ENCODE peak calls at places on chromosomes 16 and 17, in six cellular contexts. N is fibroblast of lung, J is transverse colon, A is mammary epithelial cell, S is iPS DF 6.9, Q is esophagus squamous epithelium. L is an unnamed sample.
A peak's percentile ranks its signal among the peaks of the same experiment; 100 is the strongest.

GRCh38 chr17:64920419-64921172 is 1.3 kb upstream of the LRRC37A3 start:
- DNase-seq in N (no peak), J (no peak), A (no peak), S (no peak), Q (no peak), L (no peak)

GRCh38 chr17:29292992-29293889 is 707 bp downstream of the NUFIP2 start:
- DNase-seq in N (peak; percentile 50), J (peak; percentile 67), A (peak; percentile 35), S (no peak), Q (no peak), L (peak; percentile 55)

GRCh38 chr17:41758601-41759000 is 24.2 kb upstream of the HAP1 start:
- DNase-seq in N (no peak), J (no peak), A (no peak), S (no peak), Q (no peak), L (no peak)

GRCh38 chr16:14632693-14633569 is at the start of gene BFAR:
- DNase-seq in N (peak; percentile 96), J (peak; percentile 100), A (peak; percentile 97), S (peak; percentile 95), Q (peak; percentile 94), L (peak; percentile 99)

GRCh38 chr17:74361613-74362391 is at the start of gene BTBD17:
- DNase-seq in N (peak; percentile 6), J (peak; percentile 61), A (peak; percentile 20), S (no peak), Q (no peak), L (peak; percentile 20)

GRCh38 chr16:14003119-14003570 is 68.0 kb upstream of the MRTFB start:
- DNase-seq in N (peak; percentile 48), J (peak; percentile 29), A (peak; percentile 77), S (peak; percentile 33), Q (no peak), L (no peak)

GRCh38 chr17:75602644-75603043 is 15.0 kb downstream of the MYO15B start:
- DNase-seq in N (no peak), J (no peak), A (no peak), S (no peak), Q (no peak), L (no peak)

GRCh38 chr16:86029131-86029741 is 130.3 kb downstream of the IRF8 start:
- DNase-seq in N (peak; percentile 52), J (peak; percentile 36), A (no peak), S (no peak), Q (no peak), L (no peak)

GRCh38 chr16:51382940-51383339 is 231.9 kb upstream of the SALL1 start:
- DNase-seq in N (no peak), J (no peak), A (no peak), S (no peak), Q (no peak), L (no peak)

GRCh38 chr17:4721203-4722135 is 9.8 kb upstream of the MED11 start:
- DNase-seq in N (peak; percentile 39), J (peak; percentile 78), A (no peak), S (no peak), Q (no peak), L (no peak)

GRCh38 chr16:88084881-88085280 is 133.6 kb downstream of the BANP start:
- DNase-seq in N (peak; percentile 86), J (no peak), A (no peak), S (no peak), Q (no peak), L (no peak)

GRCh38 chr17:4482338-4483011 is 16.2 kb upstream of the SPNS2 start:
- DNase-seq in N (no peak), J (peak; percentile 35), A (no peak), S (no peak), Q (no peak), L (no peak)

GRCh38 chr16:55242667-55243066 is 81.3 kb upstream of the IRX6 start:
- DNase-seq in N (no peak), J (no peak), A (no peak), S (no peak), Q (no peak), L (no peak)

GRCh38 chr17:75843577-75844529 is at the start of gene UNC13D:
- DNase-seq in N (no peak), J (peak; percentile 55), A (peak; percentile 27), S (no peak), Q (no peak), L (peak; percentile 65)

GRCh38 chr17:3843935-3844516 is 2.0 kb downstream of the NCBP3 start:
- DNase-seq in N (peak; percentile 23), J (peak; percentile 62), A (peak; percentile 38), S (no peak), Q (no peak), L (peak; percentile 38)

GRCh38 chr17:76161619-76162222 is 20.7 kb upstream of the FOXJ1 start:
- DNase-seq in N (no peak), J (no peak), A (no peak), S (no peak), Q (no peak), L (no peak)

GRCh38 chr16:50666658-50667496 is 14.2 kb downstream of the SNX20 start:
- DNase-seq in N (no peak), J (no peak), A (no peak), S (no peak), Q (no peak), L (peak; percentile 50)

GRCh38 chr16:46949216-46949892 is 24.1 kb downstream of the DNAJA2 start:
- DNase-seq in N (no peak), J (no peak), A (no peak), S (no peak), Q (no peak), L (peak; percentile 19)

GRCh38 chr17:8039611-8040168 is 831 bp downstream of the ALOX15B start:
- DNase-seq in N (no peak), J (no peak), A (no peak), S (no peak), Q (no peak), L (no peak)

GRCh38 chr17:52181842-52182241 is 23.3 kb upstream of the CA10 start:
- DNase-seq in N (no peak), J (no peak), A (no peak), S (no peak), Q (no peak), L (no peak)

GRCh38 chr17:76545918-76546555 is 6.2 kb downstream of the PRCD start:
- DNase-seq in N (no peak), J (no peak), A (no peak), S (no peak), Q (no peak), L (peak; percentile 28)

GRCh38 chr17:7258731-7259554 is 3.3 kb downstream of the CLDN7 start:
- DNase-seq in N (peak; percentile 39), J (peak; percentile 85), A (peak; percentile 80), S (no peak), Q (no peak), L (no peak)

GRCh38 chr17:50640701-50641338 is 6.1 kb downstream of the ABCC3 start:
- DNase-seq in N (peak; percentile 57), J (no peak), A (no peak), S (no peak), Q (no peak), L (no peak)

GRCh38 chr16:81885976-81886586 is 107.0 kb downstream of the PLCG2 start:
- DNase-seq in N (peak; percentile 20), J (no peak), A (no peak), S (no peak), Q (no peak), L (no peak)

GRCh38 chr17:61279476-61280145 is 120.0 kb upstream of the TBX2 start:
- DNase-seq in N (peak; percentile 51), J (no peak), A (no peak), S (no peak), Q (no peak), L (no peak)

GRCh38 chr16:77499373-77500285 is 64.8 kb upstream of the ADAMTS18 start:
- DNase-seq in N (peak; percentile 43), J (peak; percentile 8), A (peak; percentile 6), S (no peak), Q (no peak), L (no peak)

GRCh38 chr17:45296003-45296832 is 20.6 kb downstream of the MAP3K14 start:
- DNase-seq in N (no peak), J (peak; percentile 68), A (peak; percentile 69), S (no peak), Q (no peak), L (no peak)
- H3K27ac ChIP-seq in N (no peak overlapping the region), J (peak overlapping the region; percentile 86), A (no peak overlapping the region), S (no peak overlapping the region), Q (peak overlapping the region; percentile 57), L (no peak overlapping the region)

DNA sequence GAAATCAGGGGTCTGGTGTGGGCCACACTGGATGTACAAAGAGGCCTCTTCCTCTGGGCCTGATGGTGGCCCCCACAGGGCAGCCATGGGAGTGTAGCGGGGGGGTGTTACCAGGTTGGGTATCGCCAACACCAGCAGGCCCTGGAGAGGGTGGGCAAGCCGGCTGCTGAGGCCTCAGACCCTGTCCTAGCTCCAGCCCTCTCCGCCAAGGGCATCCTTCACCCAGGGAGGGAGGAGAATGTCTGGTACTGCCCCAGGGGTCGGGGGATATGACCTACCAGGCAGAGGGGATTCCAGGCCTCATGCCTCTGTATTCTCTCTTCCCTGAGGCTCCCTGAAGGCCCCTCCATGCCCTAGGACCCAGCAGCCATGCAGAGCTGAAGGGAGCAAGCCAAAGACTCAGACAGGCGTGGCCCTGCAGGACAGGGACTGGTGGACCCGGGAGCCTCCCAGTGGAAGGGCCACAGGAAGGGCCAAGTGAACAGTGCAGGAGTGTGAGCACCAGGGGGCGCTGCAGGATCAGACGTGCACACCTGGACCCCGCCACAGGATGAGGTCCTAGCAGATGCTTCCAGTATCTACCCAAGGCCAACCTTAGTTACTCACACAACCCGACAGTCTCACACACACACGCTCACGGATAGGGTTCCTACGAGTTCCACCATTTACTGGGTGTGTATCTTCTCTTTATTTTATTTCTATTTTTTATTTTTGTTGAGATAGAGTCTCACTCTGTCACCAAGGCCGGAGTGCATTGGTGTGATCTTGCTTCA is 10.9 kb upstream of the CES4A start:
- DNase-seq in N (peak; percentile 78), J (peak; percentile 94), A (peak; percentile 69), S (no peak), Q (peak; percentile 39), L (peak; percentile 83)
- H3K4me1 ChIP-seq in N (no peaks in the 10 kb centered on the region), J (peaks cover 11% of the 10 kb centered on the region), A (peaks cover 10% of the 10 kb centered on the region), S (no peaks in the 10 kb centered on the region), Q (peaks cover 5% of the 10 kb centered on the region), L (peaks cover 14% of the 10 kb centered on the region)

DNA sequence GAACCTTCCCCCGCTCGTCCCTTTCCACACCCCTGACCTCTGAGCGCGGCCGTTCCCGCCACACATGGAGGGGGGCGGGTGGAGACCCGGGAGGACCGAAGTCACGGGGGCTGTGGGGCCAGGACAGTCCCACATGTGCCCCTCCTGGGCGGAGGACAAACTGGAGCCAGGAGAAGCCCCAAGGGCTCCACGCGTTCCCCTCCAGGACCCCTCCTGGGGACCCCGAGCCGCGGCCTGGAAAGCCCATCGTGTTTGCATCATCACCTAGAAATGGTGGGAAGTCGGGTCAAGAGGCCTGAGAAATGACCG is 607 bp upstream of the ABR start:
- DNase-seq in N (no peak), J (no peak), A (no peak), S (no peak), Q (no peak), L (no peak)
- H3K27me3 ChIP-seq in N (no peaks in the 10 kb centered on the region), J (no peaks in the 10 kb centered on the region), A (peaks cover 4% of the 10 kb centered on the region), S (no peaks in the 10 kb centered on the region), Q (no peaks in the 10 kb centered on the region), L (no peaks in the 10 kb centered on the region)

GRCh38 chr16:12613131-12613991 is 190.3 kb downstream of the CPPED1 start:
- DNase-seq in N (no peak), J (peak; percentile 14), A (peak; percentile 94), S (peak; percentile 20), Q (no peak), L (no peak)

GRCh38 chr16:12612598-12613101 is 191.0 kb downstream of the CPPED1 start:
- DNase-seq in N (no peak), J (peak; percentile 12), A (peak; percentile 94), S (no peak), Q (no peak), L (no peak)

GRCh38 chr16:12611916-12612597 is 191.6 kb downstream of the CPPED1 start:
- DNase-seq in N (no peak), J (no peak), A (no peak), S (no peak), Q (no peak), L (no peak)

GRCh38 chr16:12611006-12611477 is 192.6 kb downstream of the CPPED1 start:
- DNase-seq in N (no peak), J (no peak), A (peak; percentile 78), S (no peak), Q (no peak), L (no peak)

GRCh38 chr16:12609937-12610699 is 193.6 kb downstream of the CPPED1 start:
- DNase-seq in N (no peak), J (no peak), A (peak; percentile 75), S (no peak), Q (no peak), L (no peak)
- H3K27ac ChIP-seq in N (no peak overlapping the region), J (no peak overlapping the region), A (no peak overlapping the region), S (no peak overlapping the region), Q (no peak overlapping the region), L (no peak overlapping the region)

L was measured in CD4-positive, alpha-beta memory T cell.